ENCODE peak calls at places on chromosomes 3 and 15, in ten cellular contexts. One of them, this sample, is unnamed.

GRCh38 chr3:169846458-169847193 is 23.1 kb downstream of the LRRC31 start:
- DNase-seq in HCT116: peak
- DNase-seq in stimulated activated naive CD8-positive, alpha-beta T cell treated with anti-CD3 and anti-CD28 coated beads, Interleukin-15, Interleukin-2, amounts not matched to agents 100 U/mL and 50 U/mL, for 24 hours: no peak
- DNase-seq in activated CD4-positive, alpha-beta T cell treated with anti-CD3 and anti-CD28 coated beads for 48 hours: no peak
- DNase-seq in astrocyte: peak
- DNase-seq in NCI-H2081: no peak
- DNase-seq in NCI-H1092: no peak
- DNase-seq in CD8-positive, alpha-beta T cell: no peak
- DNase-seq in effector memory CD4-positive, alpha-beta T cell: no peak
- DNase-seq in astrocyte of the spinal cord: peak
- DNase-seq in this sample: no peak

GRCh38 chr15:34804113-34804512 is 8.8 kb upstream of the ACTC1 start:
- DNase-seq in CD8-positive, alpha-beta T cell: no peak
- DNase-seq in NCI-H1092: no peak
- DNase-seq in astrocyte of the spinal cord: no peak
- DNase-seq in stimulated activated naive CD8-positive, alpha-beta T cell treated with anti-CD3 and anti-CD28 coated beads, Interleukin-15, Interleukin-2, amounts not matched to agents 100 U/mL and 50 U/mL, for 24 hours: no peak
- DNase-seq in NCI-H2081: no peak
- DNase-seq in HCT116: no peak
- DNase-seq in activated CD4-positive, alpha-beta T cell treated with anti-CD3 and anti-CD28 coated beads for 48 hours: no peak
- DNase-seq in astrocyte: no peak
- DNase-seq in effector memory CD4-positive, alpha-beta T cell: no peak
- DNase-seq in this sample: no peak

GRCh38 chr3:183317271-183317670 is 64.2 kb downstream of the B3GNT5 start:
- DNase-seq in HCT116: no peak
- DNase-seq in astrocyte of the spinal cord: no peak
- DNase-seq in stimulated activated naive CD8-positive, alpha-beta T cell treated with anti-CD3 and anti-CD28 coated beads, Interleukin-15, Interleukin-2, amounts not matched to agents 100 U/mL and 50 U/mL, for 24 hours: no peak
- DNase-seq in CD8-positive, alpha-beta T cell: no peak
- DNase-seq in effector memory CD4-positive, alpha-beta T cell: no peak
- DNase-seq in NCI-H1092: no peak
- DNase-seq in astrocyte: no peak
- DNase-seq in NCI-H2081: no peak
- DNase-seq in activated CD4-positive, alpha-beta T cell treated with anti-CD3 and anti-CD28 coated beads for 48 hours: no peak
- DNase-seq in this sample: no peak

GRCh38 chr3:121096968-121097367 is 189.0 kb downstream of the STXBP5L start:
- DNase-seq in activated CD4-positive, alpha-beta T cell treated with anti-CD3 and anti-CD28 coated beads for 48 hours: no peak
- DNase-seq in HCT116: no peak
- DNase-seq in NCI-H2081: no peak
- DNase-seq in astrocyte of the spinal cord: no peak
- DNase-seq in astrocyte: no peak
- DNase-seq in NCI-H1092: no peak
- DNase-seq in CD8-positive, alpha-beta T cell: no peak
- DNase-seq in effector memory CD4-positive, alpha-beta T cell: no peak
- DNase-seq in stimulated activated naive CD8-positive, alpha-beta T cell treated with anti-CD3 and anti-CD28 coated beads, Interleukin-15, Interleukin-2, amounts not matched to agents 100 U/mL and 50 U/mL, for 24 hours: no peak
- DNase-seq in this sample: no peak

GRCh38 chr3:40546811-40547210 is 22.1 kb downstream of the ZNF621 start:
- DNase-seq in astrocyte: peak
- DNase-seq in effector memory CD4-positive, alpha-beta T cell: no peak
- DNase-seq in stimulated activated naive CD8-positive, alpha-beta T cell treated with anti-CD3 and anti-CD28 coated beads, Interleukin-15, Interleukin-2, amounts not matched to agents 100 U/mL and 50 U/mL, for 24 hours: no peak
- DNase-seq in NCI-H2081: no peak
- DNase-seq in activated CD4-positive, alpha-beta T cell treated with anti-CD3 and anti-CD28 coated beads for 48 hours: no peak
- DNase-seq in NCI-H1092: no peak
- DNase-seq in CD8-positive, alpha-beta T cell: no peak
- DNase-seq in astrocyte of the spinal cord: peak
- DNase-seq in HCT116: no peak
- DNase-seq in this sample: no peak

GRCh38 chr3:194139085-194139976 is 3.4 kb downstream of the HES1 start:
- DNase-seq in astrocyte of the spinal cord: peak
- DNase-seq in astrocyte: peak
- DNase-seq in NCI-H2081: no peak
- DNase-seq in effector memory CD4-positive, alpha-beta T cell: no peak
- DNase-seq in NCI-H1092: no peak
- DNase-seq in HCT116: no peak
- DNase-seq in stimulated activated naive CD8-positive, alpha-beta T cell treated with anti-CD3 and anti-CD28 coated beads, Interleukin-15, Interleukin-2, amounts not matched to agents 100 U/mL and 50 U/mL, for 24 hours: no peak
- DNase-seq in activated CD4-positive, alpha-beta T cell treated with anti-CD3 and anti-CD28 coated beads for 48 hours: no peak
- DNase-seq in CD8-positive, alpha-beta T cell: no peak
- DNase-seq in this sample: no peak

GRCh38 chr3:29373016-29373690 is 92.3 kb downstream of the RBMS3 start:
- DNase-seq in NCI-H2081: no peak
- DNase-seq in astrocyte: peak
- DNase-seq in astrocyte of the spinal cord: peak
- DNase-seq in HCT116: no peak
- DNase-seq in activated CD4-positive, alpha-beta T cell treated with anti-CD3 and anti-CD28 coated beads for 48 hours: no peak
- DNase-seq in stimulated activated naive CD8-positive, alpha-beta T cell treated with anti-CD3 and anti-CD28 coated beads, Interleukin-15, Interleukin-2, amounts not matched to agents 100 U/mL and 50 U/mL, for 24 hours: no peak
- DNase-seq in effector memory CD4-positive, alpha-beta T cell: no peak
- DNase-seq in CD8-positive, alpha-beta T cell: no peak
- DNase-seq in NCI-H1092: no peak
- DNase-seq in this sample: no peak

GRCh38 chr15:73049564-73050215 is 2.6 kb upstream of the NEO1 start:
- DNase-seq in activated CD4-positive, alpha-beta T cell treated with anti-CD3 and anti-CD28 coated beads for 48 hours: no peak
- DNase-seq in HCT116: no peak
- DNase-seq in effector memory CD4-positive, alpha-beta T cell: no peak
- DNase-seq in NCI-H2081: no peak
- DNase-seq in stimulated activated naive CD8-positive, alpha-beta T cell treated with anti-CD3 and anti-CD28 coated beads, Interleukin-15, Interleukin-2, amounts not matched to agents 100 U/mL and 50 U/mL, for 24 hours: no peak
- DNase-seq in CD8-positive, alpha-beta T cell: no peak
- DNase-seq in astrocyte: no peak
- DNase-seq in astrocyte of the spinal cord: no peak
- DNase-seq in NCI-H1092: no peak
- DNase-seq in this sample: no peak

GRCh38 chr3:17623464-17623863 is 119.0 kb downstream of the TBC1D5 start:
- DNase-seq in effector memory CD4-positive, alpha-beta T cell: no peak
- DNase-seq in NCI-H1092: no peak
- DNase-seq in stimulated activated naive CD8-positive, alpha-beta T cell treated with anti-CD3 and anti-CD28 coated beads, Interleukin-15, Interleukin-2, amounts not matched to agents 100 U/mL and 50 U/mL, for 24 hours: no peak
- DNase-seq in CD8-positive, alpha-beta T cell: no peak
- DNase-seq in NCI-H2081: no peak
- DNase-seq in astrocyte: no peak
- DNase-seq in astrocyte of the spinal cord: no peak
- DNase-seq in activated CD4-positive, alpha-beta T cell treated with anti-CD3 and anti-CD28 coated beads for 48 hours: no peak
- DNase-seq in HCT116: no peak
- DNase-seq in this sample: no peak

GRCh38 chr3:159798951-159799350 is 189.7 kb upstream of the IL12A start:
- DNase-seq in astrocyte of the spinal cord: peak
- DNase-seq in HCT116: no peak
- DNase-seq in activated CD4-positive, alpha-beta T cell treated with anti-CD3 and anti-CD28 coated beads for 48 hours: no peak
- DNase-seq in astrocyte: peak
- DNase-seq in effector memory CD4-positive, alpha-beta T cell: no peak
- DNase-seq in NCI-H2081: no peak
- DNase-seq in CD8-positive, alpha-beta T cell: no peak
- DNase-seq in stimulated activated naive CD8-positive, alpha-beta T cell treated with anti-CD3 and anti-CD28 coated beads, Interleukin-15, Interleukin-2, amounts not matched to agents 100 U/mL and 50 U/mL, for 24 hours: no peak
- DNase-seq in NCI-H1092: no peak
- DNase-seq in this sample: no peak

GRCh38 chr15:29674661-29675533 is 147.4 kb downstream of the TJP1 start:
- DNase-seq in stimulated activated naive CD8-positive, alpha-beta T cell treated with anti-CD3 and anti-CD28 coated beads, Interleukin-15, Interleukin-2, amounts not matched to agents 100 U/mL and 50 U/mL, for 24 hours: peak
- DNase-seq in astrocyte: peak
- DNase-seq in NCI-H1092: no peak
- DNase-seq in astrocyte of the spinal cord: peak
- DNase-seq in CD8-positive, alpha-beta T cell: no peak
- DNase-seq in HCT116: no peak
- DNase-seq in NCI-H2081: no peak
- DNase-seq in effector memory CD4-positive, alpha-beta T cell: no peak
- DNase-seq in activated CD4-positive, alpha-beta T cell treated with anti-CD3 and anti-CD28 coated beads for 48 hours: peak
- DNase-seq in this sample: no peak

GRCh38 chr3:50245251-50245745 is 9.3 kb downstream of the GNAI2 start:
- DNase-seq in astrocyte: no peak
- DNase-seq in CD8-positive, alpha-beta T cell: no peak
- DNase-seq in effector memory CD4-positive, alpha-beta T cell: no peak
- DNase-seq in stimulated activated naive CD8-positive, alpha-beta T cell treated with anti-CD3 and anti-CD28 coated beads, Interleukin-15, Interleukin-2, amounts not matched to agents 100 U/mL and 50 U/mL, for 24 hours: no peak
- DNase-seq in HCT116: no peak
- DNase-seq in NCI-H1092: no peak
- DNase-seq in activated CD4-positive, alpha-beta T cell treated with anti-CD3 and anti-CD28 coated beads for 48 hours: no peak
- DNase-seq in astrocyte of the spinal cord: no peak
- DNase-seq in NCI-H2081: no peak
- DNase-seq in this sample: no peak

GRCh38 chr3:7576506-7576905 is 715.6 kb downstream of the GRM7 start:
- DNase-seq in HCT116: no peak
- DNase-seq in CD8-positive, alpha-beta T cell: no peak
- DNase-seq in NCI-H2081: no peak
- DNase-seq in effector memory CD4-positive, alpha-beta T cell: no peak
- DNase-seq in activated CD4-positive, alpha-beta T cell treated with anti-CD3 and anti-CD28 coated beads for 48 hours: no peak
- DNase-seq in astrocyte of the spinal cord: no peak
- DNase-seq in astrocyte: no peak
- DNase-seq in stimulated activated naive CD8-positive, alpha-beta T cell treated with anti-CD3 and anti-CD28 coated beads, Interleukin-15, Interleukin-2, amounts not matched to agents 100 U/mL and 50 U/mL, for 24 hours: no peak
- DNase-seq in NCI-H1092: no peak
- DNase-seq in this sample: no peak

GRCh38 chr3:14418259-14418658 is 15.9 kb downstream of the SLC6A6 start:
- DNase-seq in NCI-H1092: no peak
- DNase-seq in NCI-H2081: no peak
- DNase-seq in effector memory CD4-positive, alpha-beta T cell: no peak
- DNase-seq in CD8-positive, alpha-beta T cell: no peak
- DNase-seq in stimulated activated naive CD8-positive, alpha-beta T cell treated with anti-CD3 and anti-CD28 coated beads, Interleukin-15, Interleukin-2, amounts not matched to agents 100 U/mL and 50 U/mL, for 24 hours: no peak
- DNase-seq in astrocyte: no peak
- DNase-seq in astrocyte of the spinal cord: no peak
- DNase-seq in activated CD4-positive, alpha-beta T cell treated with anti-CD3 and anti-CD28 coated beads for 48 hours: no peak
- DNase-seq in HCT116: no peak
- DNase-seq in this sample: no peak

GRCh38 chr3:535566-536416 is 339.2 kb downstream of the CHL1 start:
- DNase-seq in NCI-H2081: no peak
- DNase-seq in NCI-H1092: peak
- DNase-seq in astrocyte of the spinal cord: peak
- DNase-seq in CD8-positive, alpha-beta T cell: no peak
- DNase-seq in activated CD4-positive, alpha-beta T cell treated with anti-CD3 and anti-CD28 coated beads for 48 hours: no peak
- DNase-seq in stimulated activated naive CD8-positive, alpha-beta T cell treated with anti-CD3 and anti-CD28 coated beads, Interleukin-15, Interleukin-2, amounts not matched to agents 100 U/mL and 50 U/mL, for 24 hours: no peak
- DNase-seq in effector memory CD4-positive, alpha-beta T cell: no peak
- DNase-seq in astrocyte: no peak
- DNase-seq in HCT116: no peak
- DNase-seq in this sample: no peak

GRCh38 chr15:71375934-71376333 is 260.7 kb downstream of the THSD4 start:
- DNase-seq in effector memory CD4-positive, alpha-beta T cell: no peak
- DNase-seq in HCT116: no peak
- DNase-seq in NCI-H2081: no peak
- DNase-seq in astrocyte of the spinal cord: no peak
- DNase-seq in stimulated activated naive CD8-positive, alpha-beta T cell treated with anti-CD3 and anti-CD28 coated beads, Interleukin-15, Interleukin-2, amounts not matched to agents 100 U/mL and 50 U/mL, for 24 hours: no peak
- DNase-seq in CD8-positive, alpha-beta T cell: no peak
- DNase-seq in NCI-H1092: no peak
- DNase-seq in astrocyte: peak
- DNase-seq in activated CD4-positive, alpha-beta T cell treated with anti-CD3 and anti-CD28 coated beads for 48 hours: no peak
- DNase-seq in this sample: no peak

GRCh38 chr3:107933450-107933849 is 157.4 kb downstream of the CD47 start:
- DNase-seq in NCI-H2081: no peak
- DNase-seq in HCT116: no peak
- DNase-seq in stimulated activated naive CD8-positive, alpha-beta T cell treated with anti-CD3 and anti-CD28 coated beads, Interleukin-15, Interleukin-2, amounts not matched to agents 100 U/mL and 50 U/mL, for 24 hours: no peak
- DNase-seq in CD8-positive, alpha-beta T cell: no peak
- DNase-seq in astrocyte of the spinal cord: no peak
- DNase-seq in astrocyte: no peak
- DNase-seq in NCI-H1092: no peak
- DNase-seq in activated CD4-positive, alpha-beta T cell treated with anti-CD3 and anti-CD28 coated beads for 48 hours: no peak
- DNase-seq in effector memory CD4-positive, alpha-beta T cell: no peak
- DNase-seq in this sample: no peak

GRCh38 chr15:61951949-61952348 is 108.3 kb downstream of the VPS13C start:
- DNase-seq in astrocyte: peak
- DNase-seq in NCI-H2081: no peak
- DNase-seq in NCI-H1092: no peak
- DNase-seq in HCT116: no peak
- DNase-seq in stimulated activated naive CD8-positive, alpha-beta T cell treated with anti-CD3 and anti-CD28 coated beads, Interleukin-15, Interleukin-2, amounts not matched to agents 100 U/mL and 50 U/mL, for 24 hours: no peak
- DNase-seq in CD8-positive, alpha-beta T cell: no peak
- DNase-seq in effector memory CD4-positive, alpha-beta T cell: no peak
- DNase-seq in activated CD4-positive, alpha-beta T cell treated with anti-CD3 and anti-CD28 coated beads for 48 hours: no peak
- DNase-seq in astrocyte of the spinal cord: peak
- DNase-seq in this sample: no peak

GRCh38 chr15:91426412-91426811 is 326.4 kb downstream of the SV2B start:
- DNase-seq in astrocyte of the spinal cord: no peak
- DNase-seq in NCI-H1092: no peak
- DNase-seq in stimulated activated naive CD8-positive, alpha-beta T cell treated with anti-CD3 and anti-CD28 coated beads, Interleukin-15, Interleukin-2, amounts not matched to agents 100 U/mL and 50 U/mL, for 24 hours: no peak
- DNase-seq in effector memory CD4-positive, alpha-beta T cell: no peak
- DNase-seq in activated CD4-positive, alpha-beta T cell treated with anti-CD3 and anti-CD28 coated beads for 48 hours: peak
- DNase-seq in astrocyte: peak
- DNase-seq in HCT116: no peak
- DNase-seq in CD8-positive, alpha-beta T cell: no peak
- DNase-seq in NCI-H2081: no peak
- DNase-seq in this sample: no peak

GRCh38 chr3:195757371-195757770 is 36.6 kb downstream of the MUC20 start:
- DNase-seq in NCI-H1092: no peak
- DNase-seq in HCT116: no peak
- DNase-seq in CD8-positive, alpha-beta T cell: no peak
- DNase-seq in activated CD4-positive, alpha-beta T cell treated with anti-CD3 and anti-CD28 coated beads for 48 hours: no peak
- DNase-seq in effector memory CD4-positive, alpha-beta T cell: no peak
- DNase-seq in astrocyte: no peak
- DNase-seq in NCI-H2081: no peak
- DNase-seq in astrocyte of the spinal cord: no peak
- DNase-seq in stimulated activated naive CD8-positive, alpha-beta T cell treated with anti-CD3 and anti-CD28 coated beads, Interleukin-15, Interleukin-2, amounts not matched to agents 100 U/mL and 50 U/mL, for 24 hours: no peak
- DNase-seq in this sample: peak

GRCh38 chr3:69962053-69962452 is 37.5 kb upstream of the SAMMSON start:
- DNase-seq in NCI-H2081: no peak
- DNase-seq in CD8-positive, alpha-beta T cell: no peak
- DNase-seq in astrocyte of the spinal cord: no peak
- DNase-seq in NCI-H1092: no peak
- DNase-seq in stimulated activated naive CD8-positive, alpha-beta T cell treated with anti-CD3 and anti-CD28 coated beads, Interleukin-15, Interleukin-2, amounts not matched to agents 100 U/mL and 50 U/mL, for 24 hours: no peak
- DNase-seq in activated CD4-positive, alpha-beta T cell treated with anti-CD3 and anti-CD28 coated beads for 48 hours: no peak
- DNase-seq in effector memory CD4-positive, alpha-beta T cell: no peak
- DNase-seq in HCT116: no peak
- DNase-seq in astrocyte: no peak
- DNase-seq in this sample: no peak

GRCh38 chr3:141331370-141332318 is 36.7 kb upstream of the ZBTB38 start:
- DNase-seq in HCT116: peak
- DNase-seq in NCI-H2081: no peak
- DNase-seq in effector memory CD4-positive, alpha-beta T cell: no peak
- DNase-seq in astrocyte: peak
- DNase-seq in activated CD4-positive, alpha-beta T cell treated with anti-CD3 and anti-CD28 coated beads for 48 hours: no peak
- DNase-seq in CD8-positive, alpha-beta T cell: no peak
- DNase-seq in astrocyte of the spinal cord: peak
- DNase-seq in NCI-H1092: no peak
- DNase-seq in stimulated activated naive CD8-positive, alpha-beta T cell treated with anti-CD3 and anti-CD28 coated beads, Interleukin-15, Interleukin-2, amounts not matched to agents 100 U/mL and 50 U/mL, for 24 hours: no peak
- DNase-seq in this sample: peak

GRCh38 chr15:58840048-58840447 is 68.9 kb downstream of the MINDY2 start:
- DNase-seq in astrocyte of the spinal cord: no peak
- DNase-seq in NCI-H1092: no peak
- DNase-seq in effector memory CD4-positive, alpha-beta T cell: no peak
- DNase-seq in astrocyte: peak
- DNase-seq in activated CD4-positive, alpha-beta T cell treated with anti-CD3 and anti-CD28 coated beads for 48 hours: no peak
- DNase-seq in stimulated activated naive CD8-positive, alpha-beta T cell treated with anti-CD3 and anti-CD28 coated beads, Interleukin-15, Interleukin-2, amounts not matched to agents 100 U/mL and 50 U/mL, for 24 hours: no peak
- DNase-seq in CD8-positive, alpha-beta T cell: no peak
- DNase-seq in NCI-H2081: no peak
- DNase-seq in HCT116: no peak
- DNase-seq in this sample: no peak

GRCh38 chr15:101112336-101113113 is 139.3 kb downstream of the CHSY1 start:
- DNase-seq in activated CD4-positive, alpha-beta T cell treated with anti-CD3 and anti-CD28 coated beads for 48 hours: no peak
- DNase-seq in NCI-H2081: no peak
- DNase-seq in HCT116: no peak
- DNase-seq in stimulated activated naive CD8-positive, alpha-beta T cell treated with anti-CD3 and anti-CD28 coated beads, Interleukin-15, Interleukin-2, amounts not matched to agents 100 U/mL and 50 U/mL, for 24 hours: no peak
- DNase-seq in astrocyte of the spinal cord: no peak
- DNase-seq in effector memory CD4-positive, alpha-beta T cell: no peak
- DNase-seq in astrocyte: no peak
- DNase-seq in CD8-positive, alpha-beta T cell: no peak
- DNase-seq in NCI-H1092: no peak
- DNase-seq in this sample: peak

GRCh38 chr3:58899159-58899952 is 150.5 kb downstream of the CFAP20DC start:
- DNase-seq in astrocyte of the spinal cord: peak
- DNase-seq in stimulated activated naive CD8-positive, alpha-beta T cell treated with anti-CD3 and anti-CD28 coated beads, Interleukin-15, Interleukin-2, amounts not matched to agents 100 U/mL and 50 U/mL, for 24 hours: peak
- DNase-seq in astrocyte: peak
- DNase-seq in activated CD4-positive, alpha-beta T cell treated with anti-CD3 and anti-CD28 coated beads for 48 hours: peak
- DNase-seq in CD8-positive, alpha-beta T cell: no peak
- DNase-seq in NCI-H1092: no peak
- DNase-seq in effector memory CD4-positive, alpha-beta T cell: peak
- DNase-seq in NCI-H2081: no peak
- DNase-seq in HCT116: no peak
- DNase-seq in this sample: peak

GRCh38 chr3:23490459-23490858 is 287.3 kb downstream of the UBE2E2 start:
- DNase-seq in astrocyte: peak
- DNase-seq in NCI-H1092: no peak
- DNase-seq in HCT116: no peak
- DNase-seq in stimulated activated naive CD8-positive, alpha-beta T cell treated with anti-CD3 and anti-CD28 coated beads, Interleukin-15, Interleukin-2, amounts not matched to agents 100 U/mL and 50 U/mL, for 24 hours: no peak
- DNase-seq in NCI-H2081: no peak
- DNase-seq in CD8-positive, alpha-beta T cell: no peak
- DNase-seq in effector memory CD4-positive, alpha-beta T cell: no peak
- DNase-seq in astrocyte of the spinal cord: peak
- DNase-seq in activated CD4-positive, alpha-beta T cell treated with anti-CD3 and anti-CD28 coated beads for 48 hours: no peak
- DNase-seq in this sample: no peak

GRCh38 chr3:123159926-123160635 is 41.7 kb upstream of the SEC22A start:
- DNase-seq in CD8-positive, alpha-beta T cell: no peak
- DNase-seq in astrocyte: peak
- DNase-seq in astrocyte of the spinal cord: peak
- DNase-seq in stimulated activated naive CD8-positive, alpha-beta T cell treated with anti-CD3 and anti-CD28 coated beads, Interleukin-15, Interleukin-2, amounts not matched to agents 100 U/mL and 50 U/mL, for 24 hours: no peak
- DNase-seq in activated CD4-positive, alpha-beta T cell treated with anti-CD3 and anti-CD28 coated beads for 48 hours: no peak
- DNase-seq in effector memory CD4-positive, alpha-beta T cell: no peak
- DNase-seq in NCI-H1092: no peak
- DNase-seq in NCI-H2081: no peak
- DNase-seq in HCT116: no peak
- DNase-seq in this sample: no peak

GRCh38 chr3:9280477-9281219 is 31.2 kb upstream of the SRGAP3 start:
- DNase-seq in effector memory CD4-positive, alpha-beta T cell: no peak
- DNase-seq in activated CD4-positive, alpha-beta T cell treated with anti-CD3 and anti-CD28 coated beads for 48 hours: no peak
- DNase-seq in NCI-H1092: peak
- DNase-seq in stimulated activated naive CD8-positive, alpha-beta T cell treated with anti-CD3 and anti-CD28 coated beads, Interleukin-15, Interleukin-2, amounts not matched to agents 100 U/mL and 50 U/mL, for 24 hours: no peak
- DNase-seq in CD8-positive, alpha-beta T cell: no peak
- DNase-seq in astrocyte: peak
- DNase-seq in NCI-H2081: no peak
- DNase-seq in HCT116: no peak
- DNase-seq in astrocyte of the spinal cord: peak
- DNase-seq in this sample: no peak